ENCODE peak calls at places on chromosome 11, in six cellular contexts. W is mammary epithelial cell, S is A549, C is PC-3, I is GM23248, Q is mesenchymal stem cell. F is an unnamed sample.

GRCh38 chr11:12831471-12832202 is 157.4 kb downstream of the TEAD1 start:
- DNase-seq in W (no peak), S (no peak), C (peak; percentile 24), I (no peak), Q (no peak), F (no peak)

GRCh38 chr11:19633276-19633675 is 79.4 kb upstream of the NAV2 start:
- DNase-seq in W (no peak), S (no peak), C (no peak), I (peak; percentile 44), Q (no peak), F (peak; percentile 50)

GRCh38 chr11:27194976-27195375 is 154.4 kb downstream of the BBOX1 start:
- DNase-seq in W (no peak), S (no peak), C (no peak), I (peak; percentile 70), Q (no peak), F (no peak)

GRCh38 chr11:5500391-5500790 is 9.4 kb downstream of the UBQLN3 start:
- DNase-seq in W (no peak), S (no peak), C (no peak), I (no peak), Q (no peak), F (no peak)

GRCh38 chr11:74966651-74967050 is 17.6 kb downstream of the SPCS2 start:
- DNase-seq in W (peak; percentile 40), S (no peak), C (peak; percentile 29), I (peak; percentile 7), Q (no peak), F (peak; percentile 11)

GRCh38 chr11:18974192-18974591 is 35.0 kb upstream of the MRGPRX1 start:
- DNase-seq in W (no peak), S (no peak), C (peak; percentile 21), I (no peak), Q (no peak), F (no peak)

GRCh38 chr11:74070713-74071506 is 62.0 kb upstream of the UCP3 start:
- DNase-seq in W (no peak), S (no peak), C (peak; percentile 70), I (no peak), Q (no peak), F (no peak)

GRCh38 chr11:76642341-76642740 is 28.2 kb downstream of the LRRC32 start:
- DNase-seq in W (no peak), S (no peak), C (no peak), I (no peak), Q (no peak), F (no peak)

GRCh38 chr11:1073261-1073724 is 1.4 kb upstream of the MUC2 start:
- DNase-seq in W (peak; percentile 58), S (peak; percentile 53), C (peak; percentile 76), I (peak; percentile 69), Q (no peak), F (peak; percentile 46)

GRCh38 chr11:71139516-71140205 is 112.7 kb downstream of the SHANK2 start:
- DNase-seq in W (peak; percentile 32), S (no peak), C (no peak), I (peak; percentile 44), Q (no peak), F (peak; percentile 5)

GRCh38 chr11:7332451-7332850 is 80.7 kb downstream of the SYT9 start:
- DNase-seq in W (no peak), S (no peak), C (no peak), I (no peak), Q (no peak), F (no peak)

GRCh38 chr11:68980776-68981065 is at the start of gene MRGPRD:
- DNase-seq in W (no peak), S (no peak), C (no peak), I (no peak), Q (no peak), F (no peak)

GRCh38 chr11:69205125-69205928 is 49.6 kb downstream of the SMIM38 start:
- DNase-seq in W (no peak), S (no peak), C (no peak), I (no peak), Q (no peak), F (no peak)

GRCh38 chr11:11789735-11790369 is 51.9 kb upstream of the USP47 start:
- DNase-seq in W (no peak), S (peak; percentile 41), C (peak; percentile 44), I (peak; percentile 51), Q (peak; percentile 41), F (peak; percentile 8)

GRCh38 chr11:78350101-78350645 is 67.4 kb downstream of the GAB2 start:
- DNase-seq in W (no peak), S (no peak), C (no peak), I (peak; percentile 50), Q (peak; percentile 52), F (peak; percentile 26)

GRCh38 chr11:95674669-95675358 is 114.8 kb downstream of the FAM76B start:
- DNase-seq in W (no peak), S (no peak), C (no peak), I (no peak), Q (no peak), F (no peak)

GRCh38 chr11:94650756-94651155 is 83.6 kb downstream of the PIWIL4 start:
- DNase-seq in W (no peak), S (no peak), C (no peak), I (peak; percentile 92), Q (peak; percentile 51), F (peak; percentile 71)

GRCh38 chr11:43643898-43644625 is 36.5 kb upstream of the HSD17B12 start:
- DNase-seq in W (peak; percentile 76), S (peak; percentile 86), C (peak; percentile 74), I (peak; percentile 96), Q (peak; percentile 89), F (peak; percentile 87)

GRCh38 chr11:36452231-36452630 is 57.8 kb downstream of the TRAF6 start:
- DNase-seq in W (peak; percentile 19), S (no peak), C (no peak), I (peak; percentile 52), Q (peak; percentile 68), F (peak; percentile 77)

GRCh38 chr11:133776671-133777070 is 68.6 kb downstream of the SPATA19 start:
- DNase-seq in W (no peak), S (no peak), C (no peak), I (no peak), Q (no peak), F (no peak)

GRCh38 chr11:11968511-11969280 is 39.7 kb downstream of the DKK3 start:
- DNase-seq in W (no peak), S (no peak), C (no peak), I (peak; percentile 82), Q (no peak), F (peak; percentile 50)

GRCh38 chr11:69369945-69370344 is 76.0 kb downstream of the MYEOV start:
- DNase-seq in W (no peak), S (no peak), C (no peak), I (no peak), Q (no peak), F (no peak)

GRCh38 chr11:80034801-80035200 is 594.0 kb upstream of the TENM4 start:
- DNase-seq in W (peak; percentile 1), S (no peak), C (peak; percentile 25), I (no peak), Q (no peak), F (no peak)
- H3K27ac ChIP-seq in W (no peak overlapping the region), S (no peak overlapping the region), C (no peak overlapping the region), I (no peak overlapping the region), Q (no peak overlapping the region), F (no peak overlapping the region)

GRCh38 chr11:72750556-72751292 is 1.5 kb downstream of the ARAP1 start:
- DNase-seq in W (no peak), S (no peak), C (peak; percentile 32), I (no peak), Q (no peak), F (no peak)
- H3K4me2 ChIP-seq in W (peak overlapping the region; percentile 79), S (peak overlapping the region; percentile 96), C (peak overlapping the region; percentile 90), I (peak overlapping the region; percentile 95), Q (no peak overlapping the region), F (peak overlapping the region; percentile 94)

GRCh38 chr11:114150671-114151070 is 91.2 kb downstream of the ZBTB16 start:
- DNase-seq in W (no peak), S (no peak), C (no peak), I (no peak), Q (no peak), F (no peak)

GRCh38 chr11:114147389-114148382 is 88.2 kb downstream of the ZBTB16 start:
- DNase-seq in W (no peak), S (no peak), C (no peak), I (peak; percentile 28), Q (peak; percentile 38), F (peak; percentile 56)

GRCh38 chr11:114151631-114152030 is 92.1 kb downstream of the ZBTB16 start:
- DNase-seq in W (no peak), S (no peak), C (no peak), I (no peak), Q (no peak), F (no peak)

GRCh38 chr11:114152162-114152561 is 92.7 kb downstream of the ZBTB16 start:
- DNase-seq in W (no peak), S (no peak), C (no peak), I (no peak), Q (no peak), F (no peak)

DNA sequence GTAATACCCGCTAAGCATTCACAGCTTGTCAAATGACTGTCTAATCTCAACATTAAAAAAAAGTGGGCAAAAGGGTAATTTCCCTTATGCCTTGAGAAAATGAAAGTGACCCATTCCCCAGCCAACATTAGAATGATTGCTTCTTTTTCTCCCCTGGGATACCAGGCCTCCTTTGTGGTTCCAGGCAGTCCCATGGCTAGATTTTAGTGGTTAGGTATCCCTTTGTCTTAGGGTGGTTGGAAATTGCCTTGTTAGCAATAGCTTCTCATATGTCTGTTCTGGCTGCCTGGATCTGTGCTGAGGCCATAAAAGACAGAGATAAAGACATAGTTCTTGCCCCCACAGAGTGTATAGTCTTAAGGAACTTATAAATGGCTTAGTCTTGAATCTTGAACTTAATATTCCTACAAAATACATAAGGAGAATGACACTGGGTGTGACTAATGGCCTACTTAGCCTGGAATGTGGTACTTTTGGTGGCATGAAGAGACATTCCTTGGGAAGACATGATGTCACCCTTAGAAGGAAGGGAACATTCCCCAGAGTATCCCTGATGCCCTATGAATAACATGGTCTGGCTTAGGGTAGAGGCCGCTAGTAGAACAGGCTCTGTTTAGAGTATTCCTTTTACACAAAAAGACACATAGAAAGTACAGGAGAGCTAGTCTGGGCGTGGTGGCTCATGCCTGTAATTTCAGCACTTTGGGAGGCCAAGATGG is 90.3 kb downstream of the ZBTB16 start:
- DNase-seq in W (no peak), S (no peak), C (no peak), I (peak; percentile 29), Q (peak; percentile 54), F (no peak)
- H3K4me1 ChIP-seq in W (peaks cover 11% of the 10 kb centered on the region), S (no peaks in the 10 kb centered on the region), C (no peaks in the 10 kb centered on the region), I (peaks cover 7% of the 10 kb centered on the region), Q (no peaks in the 10 kb centered on the region), F (no peaks in the 10 kb centered on the region)

GRCh38 chr11:41403462-41403861 is 56.0 kb downstream of the LRRC4C start:
- DNase-seq in W (no peak), S (no peak), C (no peak), I (no peak), Q (no peak), F (no peak)
- H3K27ac ChIP-seq in W (no peak overlapping the region), S (no peak overlapping the region), C (no peak overlapping the region), I (no peak overlapping the region), Q (no peak overlapping the region), F (no peak overlapping the region)

GRCh38 chr11:45104790-45105084 is 41.7 kb upstream of the PRDM11 start:
- DNase-seq in W (no peak), S (no peak), C (no peak), I (no peak), Q (no peak), F (no peak)
- H3K4me2 ChIP-seq in W (no peak overlapping the region), S (no peak overlapping the region), C (no peak overlapping the region), I (no peak overlapping the region), Q (no peak overlapping the region), F (no peak overlapping the region)

F was measured in fibroblast of lung.